ENCODE peak calls at places on chromosomes 4 and X, in nine cellular contexts. S is fibroblast of pulmonary artery, W is A549, X is neural crest cell, C is activated B cell treated with CpG ODN at 0.5 μM for 24 hours, G is Panc1, F is AG10803, M is neural progenitor cell, R is brain microvascular endothelial cell. P is an unnamed sample.

GRCh38 chr4:42399393-42399792 is 2.1 kb downstream of the SHISA3 start:
- DNase-seq in S (no peak), W (no peak), X (peak), C (no peak), G (no peak), F (no peak), M (peak), R (no peak), P (no peak)

GRCh38 chr4:99201687-99202086 is 17.4 kb downstream of the ADH6 start:
- DNase-seq in S (peak), W (no peak), X (no peak), C (no peak), G (no peak), F (peak), M (no peak), R (no peak), P (no peak)

GRCh38 chr4:2731907-2732314 is 24.2 kb downstream of the TNIP2 start:
- DNase-seq in S (no peak), W (no peak), X (no peak), C (no peak), G (no peak), F (no peak), M (no peak), R (no peak), P (no peak)

GRCh38 chrX:48939417-48940228 is 17.8 kb downstream of the OTUD5 start:
- DNase-seq in S (no peak), W (no peak), X (no peak), C (no peak), G (no peak), F (no peak), M (no peak), R (no peak), P (no peak)

GRCh38 chr4:64551125-64551524 is 141.9 kb upstream of the TECRL start:
- DNase-seq in S (no peak), W (no peak), X (no peak), C (no peak), G (no peak), F (no peak), M (no peak), R (no peak), P (no peak)

GRCh38 chr4:72286185-72286584 is 254.4 kb downstream of the NPFFR2 start:
- DNase-seq in S (peak), W (no peak), X (no peak), C (no peak), G (no peak), F (peak), M (no peak), R (no peak), P (no peak)

GRCh38 chr4:138875886-138876608 is 139.5 kb upstream of the NOCT start:
- DNase-seq in S (peak), W (no peak), X (no peak), C (no peak), G (no peak), F (peak), M (no peak), R (peak), P (no peak)

GRCh38 chrX:15929231-15929630 is 74.6 kb upstream of the AP1S2 start:
- DNase-seq in S (no peak), W (no peak), X (no peak), C (no peak), G (no peak), F (no peak), M (no peak), R (no peak), P (no peak)

GRCh38 chrX:17425151-17425550 is 50.2 kb downstream of the NHS start:
- DNase-seq in S (peak), W (no peak), X (no peak), C (no peak), G (no peak), F (peak), M (no peak), R (no peak), P (no peak)
- TF ChIP-seq CTCF in S (no peak), W (no peak), X (no peak), C (no peak), G (no peak), F (no peak), M (no peak), R (no peak), P (no peak)

GRCh38 chr4:129236351-129236750 is 140.4 kb downstream of the C4orf33 start:
- DNase-seq in S (no peak), W (no peak), X (no peak), C (no peak), G (no peak), F (no peak), M (no peak), R (no peak), P (no peak)

GRCh38 chr4:129240816-129241215 is 144.9 kb downstream of the C4orf33 start:
- DNase-seq in S (no peak), W (no peak), X (no peak), C (no peak), G (no peak), F (no peak), M (peak), R (peak), P (peak)

GRCh38 chr4:129233691-129234090 is 137.7 kb downstream of the C4orf33 start:
- DNase-seq in S (no peak), W (no peak), X (no peak), C (no peak), G (no peak), F (no peak), M (no peak), R (no peak), P (no peak)

GRCh38 chr4:129239088-129239487 is 143.1 kb downstream of the C4orf33 start:
- DNase-seq in S (peak), W (no peak), X (no peak), C (no peak), G (no peak), F (no peak), M (no peak), R (peak), P (no peak)
- TF ChIP-seq CTCF in S (no peak), W (no peak), X (no peak), C (no peak), G (no peak), F (no peak), M (no peak), R (no peak), P (no peak)

GRCh38 chrX:131262738-131263679 is 26.1 kb downstream of the IGSF1 start:
- DNase-seq in S (no peak), W (peak), X (no peak), C (no peak), G (no peak), F (no peak), M (peak), R (no peak), P (peak)
- TF ChIP-seq CTCF in S (no peak), W (peak), X (peak), C (no peak), G (peak), F (no peak), M (peak), R (no peak), P (no peak)

DNA sequence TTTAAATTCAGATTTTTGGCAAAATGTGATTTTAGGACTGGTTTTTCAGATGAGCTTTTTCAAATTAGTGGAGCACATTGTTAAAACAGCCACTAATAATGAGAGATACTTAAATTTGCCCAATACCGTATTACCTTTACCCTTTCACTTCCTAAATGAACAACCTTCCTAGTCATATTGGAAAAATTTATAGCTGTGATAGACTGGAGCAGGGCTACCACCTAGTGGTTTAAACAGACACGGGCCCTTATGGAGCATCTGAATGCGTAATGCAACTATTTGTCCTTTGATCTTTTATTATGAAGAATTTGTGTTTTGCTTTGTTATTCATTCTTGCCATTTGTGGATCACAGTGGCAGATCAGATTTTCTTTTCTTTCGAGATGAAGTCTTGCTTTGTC is 72.7 kb downstream of the KDM6A start:
- DNase-seq in S (no peak), W (no peak), X (no peak), C (no peak), G (no peak), F (no peak), M (no peak), R (no peak), P (peak)
- TF ChIP-seq CTCF in S (no peak), W (no peak), X (no peak), C (no peak), G (peak), F (no peak), M (peak), R (peak), P (no peak)

GRCh38 chrX:131729295-131729694 is 185.4 kb downstream of the OR13H1 start:
- DNase-seq in S (no peak), W (no peak), X (no peak), C (no peak), G (peak), F (no peak), M (no peak), R (peak), P (no peak)
- TF ChIP-seq CTCF in S (no peak), W (no peak), X (no peak), C (no peak), G (no peak), F (no peak), M (no peak), R (peak), P (no peak)

GRCh38 chr4:84966382-84967291 is at the start of gene WDFY3:
- DNase-seq in S (peak), W (peak), X (peak), C (no peak), G (no peak), F (peak), M (peak), R (peak), P (peak)
- TF ChIP-seq CTCF in S (peak), W (no peak), X (no peak), C (no peak), G (no peak), F (peak), M (no peak), R (peak), P (no peak)

DNA sequence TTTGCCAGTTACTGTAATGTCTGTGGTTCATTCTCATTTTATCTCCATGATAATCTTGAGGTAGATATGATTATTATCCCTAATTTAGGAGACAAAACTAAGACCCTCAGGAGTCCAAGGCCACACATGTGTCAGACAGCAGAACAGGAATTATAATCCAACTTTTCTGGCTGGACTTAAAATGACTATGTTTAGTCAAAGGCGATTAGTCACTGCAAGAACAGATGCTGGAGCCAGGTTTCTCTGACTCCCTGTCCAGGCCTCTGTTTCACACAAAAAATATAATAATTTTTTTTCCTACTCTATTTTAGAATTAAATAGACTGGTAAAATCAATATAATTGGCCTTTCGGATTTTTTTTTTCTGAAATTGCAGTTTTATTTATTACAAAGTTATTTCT is 56.7 kb upstream of the TMEM131L start:
- DNase-seq in S (peak), W (no peak), X (no peak), C (no peak), G (no peak), F (peak), M (no peak), R (peak), P (no peak)
- TF ChIP-seq CTCF in S (no peak), W (no peak), X (no peak), C (no peak), G (no peak), F (no peak), M (no peak), R (no peak), P (no peak)

DNA sequence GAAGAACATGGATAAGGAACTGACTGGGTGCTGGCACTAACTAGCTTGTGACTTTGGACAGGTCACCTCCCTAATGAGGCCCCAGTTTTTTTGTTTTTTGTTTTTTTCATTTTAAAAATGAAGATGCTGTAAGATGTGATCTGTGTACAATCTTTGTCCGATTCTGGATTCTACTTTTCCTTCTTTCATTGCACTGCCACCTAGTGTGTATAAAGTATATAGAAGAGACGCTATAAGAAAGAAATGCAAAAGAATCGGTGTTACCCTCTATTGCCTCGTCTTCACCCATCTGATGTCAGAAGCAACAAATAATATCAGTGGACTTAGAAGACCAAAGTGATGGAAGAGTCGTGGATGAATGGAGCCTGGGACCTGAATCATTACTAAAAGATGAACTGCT is 58.6 kb upstream of the P2RY10 start:
- DNase-seq in S (peak), W (peak), X (no peak), C (no peak), G (peak), F (peak), M (peak), R (no peak), P (no peak)
- TF ChIP-seq CTCF in S (peak), W (peak), X (peak), C (no peak), G (peak), F (peak), M (peak), R (peak), P (no peak)